ENCODE peak calls at places on chromosome 5, in four cellular contexts. Z is psoas muscle, I is left ventricle myocardium inferior, C is stomach. X is an unnamed sample.

GRCh38 chr5:1511651-1512540 is 11.9 kb downstream of the LPCAT1 start:
- DNase-seq in Z (peak; percentile 40), I (peak; percentile 12), C (peak; percentile 24), X (peak; percentile 67)

GRCh38 chr5:41115281-41115680 is 44.1 kb upstream of the MROH2B start:
- DNase-seq in Z (no peak), I (no peak), C (no peak), X (peak; percentile 84)

GRCh38 chr5:142246263-142246662 is 78.6 kb downstream of the SPRY4 start:
- DNase-seq in Z (no peak), I (no peak), C (peak; percentile 64), X (peak; percentile 98)

GRCh38 chr5:6435356-6435755 is 13.3 kb upstream of the UBE2QL1 start:
- DNase-seq in Z (peak; percentile 63), I (no peak), C (no peak), X (no peak)

GRCh38 chr5:164504141-164504772 is 998.8 kb downstream of the MAT2B start:
- DNase-seq in Z (no peak), I (no peak), C (peak; percentile 36), X (peak; percentile 38)

GRCh38 chr5:74639538-74640449 is 734 bp downstream of the ENC1 start:
- DNase-seq in Z (peak; percentile 75), I (peak; percentile 46), C (peak; percentile 52), X (peak; percentile 57)

GRCh38 chr5:74897049-74897448 is 30.9 kb upstream of the FAM169A start:
- DNase-seq in Z (no peak), I (no peak), C (no peak), X (no peak)

GRCh38 chr5:168681556-168682183 is 102.5 kb upstream of the PANK3 start:
- DNase-seq in Z (no peak), I (peak; percentile 31), C (no peak), X (peak; percentile 72)

GRCh38 chr5:68682400-68683152 is 411.2 kb upstream of the SLC30A5 start:
- DNase-seq in Z (no peak), I (no peak), C (peak; percentile 27), X (no peak)

GRCh38 chr5:68499952-68500351 is 284.4 kb downstream of the PIK3R1 start:
- DNase-seq in Z (no peak), I (no peak), C (no peak), X (peak; percentile 67)

GRCh38 chr5:65808261-65808741 is 86.3 kb downstream of the NLN start:
- DNase-seq in Z (no peak), I (no peak), C (no peak), X (peak; percentile 42)

GRCh38 chr5:109585012-109585599 is 104.6 kb upstream of the MAN2A1 start:
- DNase-seq in Z (no peak), I (no peak), C (no peak), X (peak; percentile 26)

GRCh38 chr5:33441241-33441844 is 578 bp downstream of the TARS1 start:
- DNase-seq in Z (no peak), I (no peak), C (no peak), X (peak; percentile 77)

GRCh38 chr5:112923148-112923917 is 1.3 kb upstream of the REEP5 start:
- DNase-seq in Z (no peak), I (no peak), C (no peak), X (no peak)

GRCh38 chr5:149371296-149371962 is 7.7 kb downstream of the IL17B start:
- DNase-seq in Z (peak; percentile 79), I (peak; percentile 56), C (peak; percentile 72), X (peak; percentile 40)

GRCh38 chr5:68562308-68562707 is 346.8 kb downstream of the PIK3R1 start:
- DNase-seq in Z (no peak), I (no peak), C (peak; percentile 67), X (no peak)

GRCh38 chr5:56711191-56711590 is 104.2 kb upstream of the MAP3K1 start:
- DNase-seq in Z (no peak), I (no peak), C (no peak), X (peak; percentile 78)

GRCh38 chr5:147558826-147559225 is 49.0 kb upstream of the DPYSL3 start:
- DNase-seq in Z (no peak), I (peak; percentile 34), C (no peak), X (peak; percentile 82)

GRCh38 chr5:51131266-51131665 is 252.0 kb upstream of the ISL1 start:
- DNase-seq in Z (no peak), I (no peak), C (no peak), X (no peak)

GRCh38 chr5:149675467-149676201 is 54.5 kb upstream of the PPARGC1B start:
- DNase-seq in Z (no peak), I (peak; percentile 43), C (peak; percentile 78), X (no peak)

GRCh38 chr5:168600409-168600808 is 21.2 kb upstream of the PANK3 start:
- DNase-seq in Z (no peak), I (no peak), C (peak; percentile 39), X (no peak)

GRCh38 chr5:179801304-179802206 is 5.1 kb downstream of the MGAT4B start:
- DNase-seq in Z (peak; percentile 93), I (peak; percentile 74), C (peak; percentile 86), X (peak; percentile 44)

GRCh38 chr5:5421149-5421960 is 1.1 kb upstream of the ICE1 start:
- DNase-seq in Z (no peak), I (no peak), C (no peak), X (peak; percentile 10)

GRCh38 chr5:113989913-113990305 is 372.0 kb upstream of the KCNN2 start:
- DNase-seq in Z (no peak), I (no peak), C (no peak), X (no peak)

GRCh38 chr5:133824661-133825254 is 143.7 kb downstream of the C5orf15 start:
- DNase-seq in Z (no peak), I (no peak), C (no peak), X (no peak)

GRCh38 chr5:74595143-74595915 is 45.2 kb downstream of the ENC1 start:
- DNase-seq in Z (no peak), I (no peak), C (no peak), X (peak; percentile 20)

GRCh38 chr5:170216262-170216864 is 16.4 kb upstream of the C5orf58 start:
- DNase-seq in Z (no peak), I (no peak), C (no peak), X (peak; percentile 73)

GRCh38 chr5:57335092-57335491 is 147.5 kb downstream of the ACTBL2 start:
- DNase-seq in Z (no peak), I (no peak), C (no peak), X (peak; percentile 32)

GRCh38 chr5:172769598-172770373 is 1.2 kb downstream of the DUSP1 start:
- DNase-seq in Z (peak; percentile 79), I (no peak), C (no peak), X (peak; percentile 56)

GRCh38 chr5:132773601-132774355 is 3.3 kb downstream of the SEPTIN8 start:
- DNase-seq in Z (no peak), I (no peak), C (no peak), X (no peak)

GRCh38 chr5:139658928-139659667 is 10.9 kb downstream of the CXXC5 start:
- DNase-seq in Z (peak; percentile 85), I (peak; percentile 59), C (peak; percentile 57), X (peak; percentile 77)

GRCh38 chr5:3490962-3491477 is 104.6 kb upstream of the IRX1 start:
- DNase-seq in Z (no peak), I (no peak), C (no peak), X (no peak)

GRCh38 chr5:125006011-125006685 is 259.7 kb upstream of the ZNF608 start:
- DNase-seq in Z (no peak), I (no peak), C (no peak), X (no peak)

GRCh38 chr5:133957080-133957479 is 11.3 kb downstream of the C5orf15 start:
- DNase-seq in Z (no peak), I (no peak), C (no peak), X (no peak)

GRCh38 chr5:5156461-5157082 is 16.4 kb downstream of the ADAMTS16 start:
- DNase-seq in Z (no peak), I (no peak), C (no peak), X (no peak)

GRCh38 chr5:150516011-150516410 is 8.1 kb downstream of the NDST1 start:
- DNase-seq in Z (peak; percentile 48), I (peak; percentile 56), C (peak; percentile 83), X (peak; percentile 76)

GRCh38 chr5:100904259-100904822 is 1.3 kb upstream of the ST8SIA4 start:
- DNase-seq in Z (no peak), I (no peak), C (peak; percentile 26), X (no peak)

GRCh38 chr5:134578578-134579283 is 53.3 kb downstream of the JADE2 start:
- DNase-seq in Z (peak; percentile 53), I (no peak), C (no peak), X (no peak)

GRCh38 chr5:122183795-122184185 is 54.4 kb downstream of the ZNF474 start:
- DNase-seq in Z (no peak), I (no peak), C (no peak), X (no peak)
- H3K4me3 ChIP-seq in Z (no peak overlapping the region), I (no peak overlapping the region), C (no peak overlapping the region), X (no peak overlapping the region)

GRCh38 chr5:103393131-103393754 is 134.7 kb downstream of the MACIR start:
- DNase-seq in Z (no peak), I (peak; percentile 16), C (no peak), X (peak; percentile 89)
- TF ChIP-seq CTCF in Z (peak; percentile 26), I (peak; percentile 9), C (no peak), X (peak; percentile 41)

GRCh38 chr5:177447611-177448243 is 1.1 kb downstream of the PRR7 start:
- DNase-seq in Z (peak; percentile 64), I (no peak), C (peak; percentile 54), X (peak; percentile 81)
- H3K4me3 ChIP-seq in Z (peak overlapping the region; percentile 74), I (peak overlapping the region; percentile 74), C (peak overlapping the region; percentile 58), X (peak overlapping the region; percentile 46)

GRCh38 chr5:176319827-176320554 is 41.6 kb downstream of the KIAA1191 start:
- DNase-seq in Z (no peak), I (no peak), C (no peak), X (peak; percentile 11)
- TF ChIP-seq CTCF in Z (peak; percentile 21), I (peak; percentile 44), C (no peak), X (peak; percentile 35)

GRCh38 chr5:55159763-55160492 is at the start of gene GPX8:
- DNase-seq in Z (no peak), I (no peak), C (no peak), X (peak; percentile 88)

GRCh38 chr5:55154893-55155292 is 5.1 kb upstream of the GPX8 start:
- DNase-seq in Z (no peak), I (no peak), C (no peak), X (peak; percentile 62)

DNA sequence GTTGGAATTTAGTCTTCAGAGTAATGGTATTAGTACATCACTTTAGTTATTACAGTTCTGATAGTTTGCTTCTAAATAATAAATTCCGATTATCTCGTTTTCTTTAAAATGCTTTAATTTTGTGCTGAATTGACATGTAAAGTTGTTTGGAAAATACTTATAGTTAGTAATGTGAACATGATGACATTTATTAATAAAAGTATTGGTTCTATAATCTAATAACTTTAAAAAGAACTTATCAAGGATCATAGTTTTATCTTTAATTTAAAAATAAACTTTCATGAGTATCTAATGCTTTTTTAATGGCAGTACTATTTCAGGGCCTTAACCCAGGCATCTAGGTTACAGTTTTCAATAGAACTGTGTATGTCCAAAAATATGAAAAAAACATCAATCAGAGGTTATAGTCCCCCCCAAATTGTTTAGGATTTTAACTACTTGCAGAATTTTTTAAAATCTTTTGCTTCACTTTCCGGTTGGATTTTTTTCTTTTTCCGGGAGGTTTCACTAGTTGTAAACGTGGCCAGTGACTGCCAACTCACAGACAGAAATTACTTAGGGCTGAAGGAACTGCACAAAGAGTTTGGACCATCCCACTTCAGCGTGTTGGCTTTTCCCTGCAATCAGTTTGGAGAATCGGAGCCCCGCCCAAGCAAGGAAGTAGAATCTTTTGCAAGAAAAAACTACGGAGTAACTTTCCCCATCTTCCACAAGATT is 680 bp downstream of the GPX8 start:
- DNase-seq in Z (peak; percentile 63), I (peak; percentile 21), C (peak; percentile 34), X (peak; percentile 96)
- H3K4me3 ChIP-seq in Z (peak overlapping the region; percentile 62), I (peak overlapping the region; percentile 61), C (peak overlapping the region; percentile 40), X (peak overlapping the region; percentile 65)

X was measured in AG10803.